ENCODE peak calls at places on chromosomes 6 and 20, in seven cellular contexts. B is spleen, N is tibial nerve, Z is right lobe of liver, Q is Peyer's patch, C is gastrocnemius medialis, A is A549. Y is an unnamed sample.
A peak's percentile ranks its signal among the peaks of the same experiment; 100 is the strongest.

GRCh38 chr6:167485186-167485978 is 160.5 kb downstream of the TTLL2 start:
- DNase-seq in B (no peak), N (peak; percentile 77), Z (no peak), Q (no peak), C (no peak), A (peak; percentile 13), Y (no peak)

GRCh38 chr6:152821525-152821924 is 70.9 kb downstream of the VIP start:
- DNase-seq in B (no peak), N (no peak), Z (no peak), Q (no peak), C (no peak), A (no peak), Y (no peak)

GRCh38 chr20:33757046-33757445 is 25.2 kb downstream of the ZNF341 start:
- DNase-seq in B (no peak), N (no peak), Z (no peak), Q (no peak), C (no peak), A (no peak), Y (no peak)

GRCh38 chr20:6940052-6940451 is 172.6 kb downstream of the BMP2 start:
- DNase-seq in B (no peak), N (no peak), Z (no peak), Q (no peak), C (no peak), A (no peak), Y (peak; percentile 16)

GRCh38 chr20:61725966-61726365 is 339.7 kb downstream of the TAF4 start:
- DNase-seq in B (peak; percentile 41), N (no peak), Z (no peak), Q (no peak), C (no peak), A (no peak), Y (no peak)

GRCh38 chr20:7375905-7376304 is 564.4 kb downstream of the HAO1 start:
- DNase-seq in B (no peak), N (no peak), Z (no peak), Q (no peak), C (no peak), A (no peak), Y (peak; percentile 1)

GRCh38 chr6:24402697-24403500 is at the start of gene MRS2:
- DNase-seq in B (peak; percentile 96), N (peak; percentile 64), Z (peak; percentile 93), Q (peak; percentile 79), C (peak; percentile 81), A (peak; percentile 63), Y (peak; percentile 83)

GRCh38 chr6:7617954-7618764 is 28.2 kb downstream of the SNRNP48 start:
- DNase-seq in B (no peak), N (peak; percentile 65), Z (no peak), Q (no peak), C (peak; percentile 22), A (no peak), Y (no peak)

GRCh38 chr6:99612551-99613397 is 6.1 kb downstream of the PRDM13 start:
- DNase-seq in B (no peak), N (no peak), Z (no peak), Q (no peak), C (no peak), A (no peak), Y (no peak)

GRCh38 chr6:19929312-19929711 is 92.1 kb downstream of the ID4 start:
- DNase-seq in B (no peak), N (no peak), Z (no peak), Q (no peak), C (no peak), A (no peak), Y (no peak)

GRCh38 chr20:10731190-10731955 is 57.6 kb upstream of the JAG1 start:
- DNase-seq in B (no peak), N (no peak), Z (no peak), Q (no peak), C (no peak), A (no peak), Y (no peak)

GRCh38 chr6:139236105-139236504 is 55.7 kb downstream of the TXLNB start:
- DNase-seq in B (no peak), N (no peak), Z (no peak), Q (no peak), C (no peak), A (no peak), Y (no peak)

GRCh38 chr6:166488081-166488685 is 98.3 kb downstream of the RAMACL start:
- DNase-seq in B (peak; percentile 93), N (peak; percentile 30), Z (no peak), Q (peak; percentile 81), C (peak; percentile 29), A (no peak), Y (peak; percentile 47)

GRCh38 chr20:25065625-25066338 is 7.8 kb upstream of the ACSS1 start:
- DNase-seq in B (peak; percentile 82), N (peak; percentile 75), Z (peak; percentile 62), Q (peak; percentile 62), C (no peak), A (peak; percentile 76), Y (peak; percentile 73)

GRCh38 chr20:39893013-39893685 is 795.9 kb downstream of the MAFB start:
- DNase-seq in B (no peak), N (no peak), Z (no peak), Q (no peak), C (no peak), A (no peak), Y (no peak)

GRCh38 chr20:25632940-25633790 is 9.4 kb upstream of the NANP start:
- DNase-seq in B (no peak), N (no peak), Z (no peak), Q (no peak), C (no peak), A (no peak), Y (no peak)

DNA sequence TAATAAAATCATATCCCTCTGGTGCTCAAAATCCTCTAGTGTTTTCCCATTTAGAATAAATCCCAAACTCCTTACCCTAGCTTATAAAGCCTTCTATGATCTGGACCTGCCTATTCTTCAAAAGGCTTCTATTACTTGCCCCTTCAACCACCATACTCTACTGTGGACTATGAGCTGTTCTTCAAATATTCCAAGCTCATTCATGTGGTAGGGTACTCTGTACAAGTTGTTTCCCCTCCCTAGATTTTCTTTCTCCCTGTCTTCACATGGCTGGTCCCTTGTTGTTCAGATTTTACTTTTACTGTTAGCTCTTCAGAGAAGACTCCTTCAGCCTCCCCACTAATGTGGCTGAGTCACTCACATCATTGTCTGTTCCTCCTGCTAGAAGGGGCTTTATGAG is 193.2 kb downstream of the OGFRL1 start:
- DNase-seq in B (no peak), N (no peak), Z (no peak), Q (no peak), C (no peak), A (no peak), Y (no peak)
- TF ChIP-seq POLR2A in B (no peak), N (no peak), Z (no peak), Q (no peak), C (no peak), A (no peak), Y (no peak)

DNA sequence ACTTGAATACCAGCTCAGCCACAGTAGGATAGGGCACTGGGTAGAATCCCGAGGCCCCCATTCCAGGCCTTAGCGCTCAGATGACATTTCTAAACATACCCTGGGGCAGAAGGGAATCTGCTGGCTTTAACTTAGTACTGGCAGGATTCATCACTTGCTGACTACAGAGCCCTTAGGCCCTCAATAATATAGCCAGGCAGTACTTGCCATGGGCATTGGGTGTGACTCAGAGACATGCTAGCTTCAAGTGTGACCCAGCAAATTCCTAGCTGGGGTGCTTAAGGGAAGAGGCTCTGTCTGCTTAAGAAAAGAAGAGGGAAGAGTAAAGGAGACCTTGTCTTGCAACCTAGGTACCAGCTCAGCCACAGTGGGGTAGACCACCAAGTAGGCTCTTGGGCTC is 48.3 kb upstream of the HACE1 start:
- DNase-seq in B (no peak), N (no peak), Z (no peak), Q (no peak), C (no peak), A (no peak), Y (no peak)
- TF ChIP-seq POLR2A in B (no peak), N (no peak), Z (no peak), Q (no peak), C (no peak), A (no peak), Y (no peak)

GRCh38 chr6:106519460-106520394 is 109.6 kb downstream of the RTN4IP1 start:
- DNase-seq in B (peak; percentile 93), N (no peak), Z (no peak), Q (peak; percentile 82), C (no peak), A (peak; percentile 31), Y (peak; percentile 43)
- TF ChIP-seq POLR2A in B (peak; percentile 41), N (no peak), Z (no peak), Q (no peak), C (no peak), A (no peak), Y (no peak)

GRCh38 chr6:34235605-34236422 is 859 bp upstream of the HMGA1 start:
- DNase-seq in B (peak; percentile 94), N (peak; percentile 32), Z (peak; percentile 73), Q (peak; percentile 59), C (no peak), A (peak; percentile 58), Y (peak; percentile 90)

GRCh38 chr6:34236423-34237315 is at the start of gene HMGA1:
- DNase-seq in B (peak; percentile 98), N (peak; percentile 72), Z (peak; percentile 91), Q (peak; percentile 93), C (peak; percentile 87), A (peak; percentile 64), Y (peak; percentile 97)

GRCh38 chr6:34233867-34234266 is 2.8 kb upstream of the HMGA1 start:
- DNase-seq in B (peak; percentile 73), N (no peak), Z (no peak), Q (no peak), C (no peak), A (no peak), Y (no peak)

GRCh38 chr6:34232901-34233300 is 3.8 kb upstream of the HMGA1 start:
- DNase-seq in B (peak; percentile 70), N (no peak), Z (no peak), Q (no peak), C (peak; percentile 67), A (no peak), Y (no peak)

DNA sequence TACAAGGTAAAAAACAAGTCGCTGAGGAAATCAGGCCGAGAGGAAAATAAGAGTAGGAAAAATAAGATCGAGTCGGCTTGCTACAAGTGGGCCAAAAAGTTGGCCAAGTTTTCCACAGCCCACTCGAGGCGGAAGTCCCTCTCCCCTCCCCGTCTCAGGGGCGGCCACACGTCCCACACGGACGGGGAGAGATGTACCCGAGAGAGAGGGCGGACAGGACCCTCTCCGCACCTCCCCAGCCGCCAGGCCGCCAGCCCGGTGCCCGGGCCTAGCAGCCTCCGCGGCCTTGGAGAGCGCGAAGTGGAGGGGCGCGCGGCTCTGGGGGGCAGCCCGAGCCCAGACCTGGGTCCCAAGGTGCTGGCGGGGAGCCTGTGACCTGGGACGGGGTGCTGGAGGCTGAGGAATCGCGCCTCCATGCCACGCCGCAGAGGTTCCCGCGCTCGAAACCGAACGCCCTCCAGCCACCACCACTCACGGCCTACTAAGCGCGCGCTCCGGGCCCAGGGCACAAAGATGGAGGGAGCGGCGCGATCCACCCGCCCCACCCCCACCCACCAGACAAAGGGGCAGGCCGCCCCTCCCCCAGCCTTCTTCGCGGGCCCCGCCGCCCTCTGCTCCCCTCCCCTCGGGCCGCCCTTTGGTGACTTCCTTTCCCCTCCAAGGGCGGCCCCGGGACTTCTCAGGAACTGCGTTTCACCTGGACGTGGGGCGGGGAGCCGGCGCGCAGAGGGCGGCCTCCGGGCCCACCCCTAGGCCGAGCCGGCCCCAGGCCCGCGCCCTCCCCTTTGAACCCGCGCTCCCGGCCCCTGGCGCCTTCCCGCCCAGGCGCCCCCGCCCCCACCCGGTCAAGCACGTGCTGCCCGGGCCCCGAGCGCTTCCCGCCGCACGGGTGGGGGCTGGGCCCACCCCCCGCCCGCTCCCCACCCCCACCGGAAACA is 1.7 kb upstream of the HMGA1 start:
- DNase-seq in B (peak; percentile 87), N (no peak), Z (no peak), Q (peak; percentile 34), C (no peak), A (no peak), Y (peak; percentile 77)
- TF ChIP-seq POLR2A in B (no peak), N (no peak), Z (no peak), Q (no peak), C (no peak), A (no peak), Y (no peak)

GRCh38 chr6:52537001-52537753 is 39.7 kb downstream of the TRAM2 start:
- DNase-seq in B (no peak), N (no peak), Z (no peak), Q (no peak), C (no peak), A (no peak), Y (no peak)
- TF ChIP-seq POLR2A in B (no peak), N (no peak), Z (no peak), Q (no peak), C (no peak), A (no peak), Y (no peak)

Y was measured in erythroblast.